ENCODE peak calls at places on chromosomes 4 and X, in ten cellular contexts. F is MM.1S; Z is transverse colon; T is Panc1; R is epithelial cell of prostate; K is cardiac muscle cell; I is coronary artery; G is PC-9; H is ovary; W is CD4-positive, alpha-beta T cell. B is an unnamed sample.

GRCh38 chr4:182872886-182873285 is 44.3 kb downstream of the DCTD start:
- DNase-seq in I (no peak), R (no peak), Z (no peak), H (no peak), T (no peak), K (no peak), F (no peak), W (no peak), G (no peak), B (peak)

GRCh38 chr4:148926861-148927260 is 484.6 kb upstream of the NR3C2 start:
- DNase-seq in K (peak), Z (peak), T (no peak), R (no peak), F (no peak), W (no peak), I (no peak), G (no peak), H (no peak), B (peak)

GRCh38 chr4:54660145-54660535 is 2.4 kb downstream of the KIT start:
- DNase-seq in H (no peak), Z (no peak), F (no peak), R (peak), G (no peak), W (no peak), T (no peak), K (no peak), I (no peak), B (no peak)

GRCh38 chr4:144734522-144734921 is 88.6 kb downstream of the HHIP start:
- DNase-seq in Z (no peak), W (no peak), T (no peak), G (no peak), K (no peak), F (no peak), R (peak), I (no peak), H (no peak), B (no peak)

GRCh38 chr4:188178806-188179205 is 39.6 kb downstream of the TRIML1 start:
- DNase-seq in R (no peak), I (no peak), W (no peak), H (no peak), T (no peak), F (no peak), G (no peak), K (no peak), Z (no peak), B (no peak)

GRCh38 chrX:21778236-21778635 is 20.3 kb upstream of the SMPX start:
- DNase-seq in T (no peak), I (no peak), R (no peak), F (no peak), H (no peak), W (no peak), G (no peak), K (no peak), Z (no peak), B (no peak)

GRCh38 chr4:53905935-53906377 is 158.4 kb downstream of the CHIC2 start:
- DNase-seq in G (no peak), K (peak), Z (peak), T (no peak), F (peak), R (no peak), H (peak), I (no peak), W (no peak), B (no peak)

GRCh38 chr4:70713453-70714026 is 8.2 kb upstream of the RUFY3 start:
- DNase-seq in K (no peak), H (no peak), G (no peak), T (no peak), F (no peak), I (no peak), W (no peak), Z (no peak), R (no peak), B (no peak)

GRCh38 chrX:46959101-46959500 is 46.9 kb downstream of the JADE3 start:
- DNase-seq in F (no peak), I (no peak), H (no peak), T (no peak), W (no peak), R (no peak), G (no peak), Z (no peak), K (peak), B (no peak)

GRCh38 chr4:47270226-47270888 is 193.1 kb downstream of the COMMD8 start:
- DNase-seq in F (no peak), R (no peak), W (no peak), I (no peak), H (no peak), G (no peak), K (no peak), Z (no peak), T (no peak), B (no peak)

GRCh38 chrX:10239611-10240064 is 82.9 kb downstream of the CLCN4 start:
- DNase-seq in F (no peak), W (no peak), H (no peak), Z (no peak), I (no peak), T (no peak), R (no peak), G (peak), K (peak), B (no peak)

GRCh38 chr4:150579591-150580234 is 2.2 kb upstream of the MAB21L2 start:
- DNase-seq in F (no peak), W (no peak), Z (no peak), I (no peak), K (peak), G (no peak), R (no peak), H (no peak), T (no peak), B (peak)

GRCh38 chr4:70687821-70688794 is at the start of gene UTP3:
- DNase-seq in T (peak), K (peak), R (peak), H (peak), Z (peak), F (peak), G (peak), I (peak), W (peak), B (peak)

GRCh38 chr4:188554413-188554812 is 415.2 kb downstream of the TRIML1 start:
- DNase-seq in R (no peak), H (no peak), K (no peak), Z (no peak), F (no peak), W (no peak), I (no peak), G (no peak), T (no peak), B (no peak)

GRCh38 chrX:65595460-65595876 is 60.9 kb upstream of the LAS1L start:
- DNase-seq in F (peak), W (peak), R (peak), I (peak), H (peak), T (peak), K (peak), Z (peak), G (peak), B (peak)

GRCh38 chr4:124803641-124804040 is 91.1 kb upstream of the ANKRD50 start:
- DNase-seq in I (no peak), K (peak), H (no peak), F (no peak), R (peak), W (no peak), G (no peak), Z (no peak), T (no peak), B (no peak)

GRCh38 chrX:16517206-16517605 is 132.8 kb upstream of the S100G start:
- DNase-seq in R (no peak), T (no peak), G (no peak), Z (no peak), I (no peak), K (no peak), W (no peak), F (no peak), H (no peak), B (no peak)

GRCh38 chrX:148049441-148049840 is 68.3 kb downstream of the FMR1NB start:
- DNase-seq in T (peak), F (peak), I (no peak), G (peak), W (no peak), H (no peak), K (peak), R (no peak), Z (no peak), B (no peak)

GRCh38 chrX:133473451-133473850 is 58.2 kb upstream of the GPC4 start:
- DNase-seq in F (no peak), T (no peak), G (peak), Z (no peak), H (no peak), W (no peak), I (no peak), K (no peak), R (no peak), B (no peak)

GRCh38 chr4:56857601-56858301 is 36.2 kb upstream of the SPINK2 start:
- DNase-seq in G (no peak), W (no peak), K (peak), T (no peak), Z (no peak), I (no peak), F (no peak), H (no peak), R (no peak), B (no peak)

GRCh38 chrX:13029341-13029740 is 15.1 kb downstream of the FAM9C start:
- DNase-seq in G (peak), H (peak), I (no peak), T (no peak), W (peak), F (no peak), R (no peak), K (peak), Z (peak), B (peak)

GRCh38 chrX:102950908-102951866 is 14.1 kb downstream of the RAB40AL start:
- DNase-seq in Z (peak), R (no peak), K (peak), T (peak), W (peak), G (no peak), H (peak), F (peak), I (no peak), B (no peak)

GRCh38 chr4:16844796-16845586 is 53.5 kb downstream of the LDB2 start:
- DNase-seq in I (no peak), R (no peak), F (no peak), K (peak), H (no peak), T (no peak), W (no peak), Z (no peak), G (no peak), B (no peak)

GRCh38 chrX:140724337-140725105 is 15.0 kb downstream of the LINC00632 start:
- DNase-seq in R (no peak), I (no peak), G (no peak), Z (no peak), T (no peak), F (no peak), H (no peak), W (no peak), K (no peak), B (no peak)

GRCh38 chr4:156193116-156193515 is 239.4 kb upstream of the CTSO start:
- DNase-seq in H (no peak), G (no peak), R (no peak), K (no peak), T (no peak), W (no peak), I (no peak), Z (no peak), F (no peak), B (no peak)

GRCh38 chrX:137194164-137194563 is 160.4 kb upstream of the GPR101 start:
- DNase-seq in F (peak), R (no peak), H (no peak), G (no peak), W (peak), T (peak), K (peak), I (no peak), Z (no peak), B (no peak)

GRCh38 chrX:85017721-85018120 is 14.0 kb downstream of the APOOL start:
- DNase-seq in R (no peak), Z (no peak), H (no peak), G (no peak), F (no peak), K (peak), I (no peak), T (no peak), W (no peak), B (no peak)

GRCh38 chr4:124177647-124178425 is 534.7 kb downstream of the ANKRD50 start:
- DNase-seq in G (peak), H (no peak), F (no peak), T (peak), W (no peak), I (no peak), R (peak), K (peak), Z (no peak), B (no peak)

GRCh38 chr4:681736-682451 is 7.1 kb downstream of the SLC49A3 start:
- DNase-seq in Z (peak), G (no peak), K (no peak), F (no peak), W (peak), R (no peak), T (no peak), I (no peak), H (no peak), B (peak)

GRCh38 chrX:116378961-116379360 is 57.4 kb upstream of the SLC6A14 start:
- DNase-seq in H (no peak), K (no peak), W (no peak), Z (no peak), G (no peak), F (no peak), T (no peak), R (no peak), I (no peak), B (no peak)

GRCh38 chrX:13684361-13684760 is 4.6 kb upstream of the RAB9A start:
- DNase-seq in G (no peak), K (no peak), F (no peak), T (no peak), W (no peak), I (no peak), Z (no peak), H (no peak), R (no peak), B (no peak)

GRCh38 chr4:8171941-8172924 is 13.6 kb upstream of the ABLIM2 start:
- DNase-seq in Z (no peak), I (no peak), H (no peak), T (no peak), W (no peak), F (no peak), R (no peak), K (no peak), G (no peak), B (peak)

GRCh38 chrX:69021561-69021960 is 143.7 kb downstream of the PJA1 start:
- DNase-seq in Z (no peak), T (no peak), K (no peak), I (no peak), H (no peak), G (no peak), W (no peak), R (no peak), F (no peak), B (no peak)

GRCh38 chr4:39539026-39539690 is 11.9 kb upstream of the UGDH start:
- DNase-seq in I (no peak), W (no peak), F (no peak), H (no peak), R (peak), T (no peak), K (no peak), Z (no peak), G (peak), B (no peak)

GRCh38 chr4:114890773-114891172 is 222.6 kb downstream of the NDST4 start:
- DNase-seq in W (no peak), F (no peak), K (no peak), I (no peak), T (no peak), Z (no peak), H (no peak), R (no peak), G (no peak), B (no peak)

GRCh38 chr4:103499094-103499493 is 220.7 kb downstream of the TACR3 start:
- DNase-seq in W (no peak), H (no peak), T (no peak), Z (no peak), K (peak), G (no peak), I (no peak), R (no peak), F (no peak), B (no peak)

GRCh38 chrX:44344194-44344593 is 722 bp upstream of the EFHC2 start:
- DNase-seq in I (no peak), Z (peak), W (peak), H (peak), F (peak), R (no peak), K (no peak), G (no peak), T (no peak), B (no peak)

GRCh38 chr4:2811830-2812599 is 19.1 kb downstream of the SH3BP2 start:
- DNase-seq in W (peak), G (no peak), T (no peak), R (no peak), H (peak), Z (peak), K (peak), F (peak), I (no peak), B (peak)
- H3K27ac ChIP-seq in W (peak), G (no peak), T (peak), R (no peak), H (no peak), Z (peak), K (no peak), F (peak), I (peak), B (peak)

GRCh38 chr4:153467897-153468262 is 1.7 kb downstream of the TMEM131L start:
- DNase-seq in G (no peak), R (no peak), K (peak), F (no peak), W (no peak), Z (no peak), T (no peak), H (no peak), I (no peak), B (no peak)
- H3K27ac ChIP-seq in G (peak), R (peak), K (no peak), F (no peak), W (peak), Z (peak), T (no peak), H (no peak), I (peak), B (peak)

GRCh38 chr4:15428611-15429010 is 778 bp downstream of the C1QTNF7 start:
- DNase-seq in W (no peak), H (no peak), Z (peak), I (no peak), G (no peak), F (no peak), K (no peak), R (no peak), T (no peak), B (no peak)
- H3K27ac ChIP-seq in W (no peak), H (no peak), Z (peak), I (peak), G (no peak), F (no peak), K (no peak), R (no peak), T (no peak), B (no peak)

DNA sequence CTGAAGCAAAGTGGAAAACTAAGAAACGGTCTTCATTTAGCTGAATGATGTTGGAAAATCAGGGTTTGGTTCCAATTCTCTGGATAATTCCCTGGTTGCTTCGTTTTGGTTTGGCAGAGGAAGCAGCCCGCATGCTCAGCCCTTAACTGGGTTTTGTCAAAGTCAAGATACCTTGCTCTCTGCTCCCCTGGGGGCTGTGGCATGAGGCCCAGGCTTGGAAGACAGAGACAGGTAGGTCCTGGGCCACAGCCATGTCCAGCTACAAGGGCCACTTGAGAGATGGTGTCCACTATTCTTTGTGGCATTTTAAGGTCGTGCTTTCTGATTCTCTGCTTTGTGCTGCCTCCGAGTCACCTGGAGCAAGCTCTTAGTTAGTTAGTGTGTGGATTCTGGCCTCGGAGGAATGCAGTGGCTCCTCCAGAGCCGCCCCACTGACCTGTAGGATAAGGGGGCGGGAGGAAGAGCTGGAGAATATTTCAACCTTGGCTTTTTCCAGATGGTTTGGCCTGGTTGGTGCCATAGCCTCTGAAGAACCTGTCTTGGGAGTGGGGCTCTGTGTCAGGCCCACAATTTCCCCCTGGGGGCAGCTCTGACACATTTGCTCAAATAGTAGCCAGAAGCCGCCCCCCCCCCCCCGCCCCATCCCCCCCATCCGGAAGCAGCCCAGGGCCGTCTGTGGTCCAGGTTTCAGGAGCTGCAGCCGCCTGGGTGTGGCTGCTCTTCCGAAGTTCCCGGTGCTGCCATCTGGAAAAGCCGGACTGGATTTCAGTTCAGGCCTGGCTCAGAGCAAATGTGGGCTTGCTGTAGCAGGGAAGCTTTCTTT is 147.1 kb downstream of the NHS start:
- DNase-seq in H (peak), G (peak), R (no peak), K (peak), W (no peak), F (no peak), I (no peak), Z (peak), T (no peak), B (no peak)
- H3K27ac ChIP-seq in H (no peak), G (peak), R (no peak), K (no peak), W (no peak), F (no peak), I (no peak), Z (no peak), T (no peak), B (no peak)

DNA sequence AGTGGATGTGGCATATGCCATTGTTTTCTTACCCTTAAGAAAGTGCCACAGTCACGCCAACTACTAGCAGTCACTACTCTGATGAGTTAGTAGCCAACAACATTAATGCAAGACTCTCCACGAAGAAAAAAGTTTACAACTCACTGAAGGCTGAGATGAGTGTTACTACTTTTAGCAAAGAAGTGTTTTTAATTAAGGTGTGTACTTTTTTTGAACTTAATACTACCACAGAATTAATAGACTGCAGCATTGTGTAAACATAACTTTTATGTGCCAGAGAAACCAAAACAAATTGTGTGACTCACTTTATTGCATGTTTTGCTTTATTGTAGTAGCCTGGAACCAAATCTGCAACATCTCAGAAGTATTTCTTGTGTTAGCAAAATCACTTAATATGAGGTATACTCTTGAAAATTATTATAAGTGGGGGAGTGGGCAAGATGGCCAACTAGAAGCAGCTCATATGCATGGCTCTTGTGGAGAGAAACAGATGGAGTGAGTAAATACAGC is 2.2 kb upstream of the UGT2B4 start:
- DNase-seq in W (no peak), K (no peak), T (no peak), Z (no peak), F (no peak), G (no peak), R (no peak), H (no peak), I (no peak), B (no peak)
- H3K27ac ChIP-seq in W (no peak), K (no peak), T (no peak), Z (no peak), F (no peak), G (no peak), R (no peak), H (no peak), I (no peak), B (no peak)

DNA sequence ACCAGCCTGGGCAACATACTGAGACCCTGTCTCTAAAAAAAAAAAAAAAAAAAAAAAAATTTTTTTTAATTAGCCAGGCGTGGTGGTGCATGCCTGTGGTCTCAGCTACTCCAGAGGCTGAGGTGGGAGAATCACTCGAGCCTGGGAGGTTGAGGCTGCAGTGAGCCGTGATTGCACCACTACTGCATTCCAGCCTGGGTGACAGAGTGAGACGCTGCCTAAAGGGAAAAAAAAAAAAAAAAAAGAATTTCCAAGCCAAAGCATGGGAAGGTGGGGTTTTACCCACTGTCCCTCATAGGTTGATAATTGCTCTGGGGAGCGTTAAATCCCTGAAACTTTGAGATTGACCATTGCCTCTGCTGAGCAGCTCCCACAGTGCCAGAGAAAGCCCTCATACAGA is 427.5 kb downstream of the BCOR start:
- DNase-seq in F (no peak), T (no peak), Z (no peak), G (no peak), R (no peak), H (no peak), I (no peak), W (no peak), K (peak), B (no peak)
- H3K27ac ChIP-seq in F (no peak), T (no peak), Z (no peak), G (no peak), R (no peak), H (no peak), I (no peak), W (no peak), K (no peak), B (no peak)

DNA sequence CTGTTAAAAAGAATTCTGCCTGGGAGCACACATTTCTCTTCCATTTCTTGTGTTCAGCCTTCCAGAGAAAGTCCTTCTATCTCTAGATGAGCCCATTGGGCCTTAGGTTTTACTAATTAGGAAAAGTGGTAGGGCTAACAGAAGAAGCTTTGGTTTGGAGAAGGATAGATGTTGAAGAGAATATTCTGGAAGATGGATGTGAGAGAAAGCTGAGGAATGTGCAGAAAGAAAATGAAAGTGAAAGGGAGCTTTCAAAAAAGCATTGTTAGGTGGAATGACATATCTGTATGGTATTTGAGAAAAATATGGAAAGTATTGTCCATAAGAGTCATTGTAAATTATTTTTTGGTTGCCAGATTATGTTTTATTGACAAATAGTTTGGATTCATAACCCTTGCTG is 474.8 kb upstream of the SLIT2 start:
- DNase-seq in K (peak), F (no peak), R (no peak), H (no peak), Z (no peak), W (no peak), T (peak), I (no peak), G (no peak), B (no peak)
- H3K27ac ChIP-seq in K (no peak), F (no peak), R (no peak), H (no peak), Z (no peak), W (no peak), T (peak), I (no peak), G (no peak), B (no peak)

B was measured in upper lobe of left lung.